ENCODE peak calls at places on chromosomes 11 and 22, in ten cellular contexts. One of them, this sample, is unnamed.

GRCh38 chr11:99351620-99352019 is 330.9 kb downstream of the CNTN5 start:
- DNase-seq in Right ventricle myocardium superior: no peak
- DNase-seq in dermis blood vessel endothelial cell: no peak
- DNase-seq in heart right ventricle: no peak
- DNase-seq in NCI-H510A: no peak
- DNase-seq in cardiac muscle cell: no peak
- DNase-seq in left lung: no peak
- DNase-seq in stimulated activated CD8-positive, alpha-beta memory T cell treated with anti-CD3 and anti-CD28 coated beads, Interleukin-15, amount 100 ng/mL, for 1 hour: no peak
- DNase-seq in renal cortical epithelial cell: no peak
- DNase-seq in adipocyte: peak
- DNase-seq in this sample: no peak

GRCh38 chr11:10305262-10305963 is 540 bp downstream of the ADM start:
- DNase-seq in stimulated activated CD8-positive, alpha-beta memory T cell treated with anti-CD3 and anti-CD28 coated beads, Interleukin-15, amount 100 ng/mL, for 1 hour: no peak
- DNase-seq in adipocyte: no peak
- DNase-seq in left lung: peak
- DNase-seq in Right ventricle myocardium superior: peak
- DNase-seq in NCI-H510A: no peak
- DNase-seq in heart right ventricle: peak
- DNase-seq in renal cortical epithelial cell: no peak
- DNase-seq in dermis blood vessel endothelial cell: peak
- DNase-seq in cardiac muscle cell: peak
- DNase-seq in this sample: peak

GRCh38 chr11:13051257-13051656 is 42.1 kb downstream of the RASSF10 start:
- DNase-seq in cardiac muscle cell: no peak
- DNase-seq in NCI-H510A: no peak
- DNase-seq in adipocyte: no peak
- DNase-seq in left lung: no peak
- DNase-seq in Right ventricle myocardium superior: no peak
- DNase-seq in dermis blood vessel endothelial cell: no peak
- DNase-seq in stimulated activated CD8-positive, alpha-beta memory T cell treated with anti-CD3 and anti-CD28 coated beads, Interleukin-15, amount 100 ng/mL, for 1 hour: no peak
- DNase-seq in heart right ventricle: no peak
- DNase-seq in renal cortical epithelial cell: peak
- DNase-seq in this sample: no peak

GRCh38 chr11:15747671-15748070 is 608.7 kb downstream of the SOX6 start:
- DNase-seq in dermis blood vessel endothelial cell: no peak
- DNase-seq in left lung: no peak
- DNase-seq in stimulated activated CD8-positive, alpha-beta memory T cell treated with anti-CD3 and anti-CD28 coated beads, Interleukin-15, amount 100 ng/mL, for 1 hour: no peak
- DNase-seq in renal cortical epithelial cell: no peak
- DNase-seq in adipocyte: peak
- DNase-seq in cardiac muscle cell: no peak
- DNase-seq in heart right ventricle: no peak
- DNase-seq in Right ventricle myocardium superior: no peak
- DNase-seq in NCI-H510A: no peak
- DNase-seq in this sample: no peak

GRCh38 chr22:39610246-39610645 is 39.7 kb downstream of the CACNA1I start:
- DNase-seq in dermis blood vessel endothelial cell: no peak
- DNase-seq in left lung: no peak
- DNase-seq in stimulated activated CD8-positive, alpha-beta memory T cell treated with anti-CD3 and anti-CD28 coated beads, Interleukin-15, amount 100 ng/mL, for 1 hour: no peak
- DNase-seq in cardiac muscle cell: no peak
- DNase-seq in heart right ventricle: no peak
- DNase-seq in NCI-H510A: no peak
- DNase-seq in renal cortical epithelial cell: no peak
- DNase-seq in Right ventricle myocardium superior: no peak
- DNase-seq in adipocyte: no peak
- DNase-seq in this sample: no peak

GRCh38 chr11:76625787-76626186 is 44.8 kb downstream of the LRRC32 start:
- DNase-seq in NCI-H510A: no peak
- DNase-seq in dermis blood vessel endothelial cell: no peak
- DNase-seq in heart right ventricle: no peak
- DNase-seq in left lung: no peak
- DNase-seq in adipocyte: no peak
- DNase-seq in stimulated activated CD8-positive, alpha-beta memory T cell treated with anti-CD3 and anti-CD28 coated beads, Interleukin-15, amount 100 ng/mL, for 1 hour: no peak
- DNase-seq in cardiac muscle cell: no peak
- DNase-seq in renal cortical epithelial cell: no peak
- DNase-seq in Right ventricle myocardium superior: no peak
- DNase-seq in this sample: no peak

GRCh38 chr11:115364892-115365291 is 139.3 kb downstream of the CADM1 start:
- DNase-seq in cardiac muscle cell: no peak
- DNase-seq in NCI-H510A: no peak
- DNase-seq in renal cortical epithelial cell: peak
- DNase-seq in adipocyte: no peak
- DNase-seq in Right ventricle myocardium superior: no peak
- DNase-seq in dermis blood vessel endothelial cell: no peak
- DNase-seq in left lung: no peak
- DNase-seq in stimulated activated CD8-positive, alpha-beta memory T cell treated with anti-CD3 and anti-CD28 coated beads, Interleukin-15, amount 100 ng/mL, for 1 hour: no peak
- DNase-seq in heart right ventricle: no peak
- DNase-seq in this sample: no peak

GRCh38 chr11:94793002-94793401 is 24.8 kb downstream of the AMOTL1 start:
- DNase-seq in stimulated activated CD8-positive, alpha-beta memory T cell treated with anti-CD3 and anti-CD28 coated beads, Interleukin-15, amount 100 ng/mL, for 1 hour: no peak
- DNase-seq in left lung: no peak
- DNase-seq in dermis blood vessel endothelial cell: no peak
- DNase-seq in cardiac muscle cell: no peak
- DNase-seq in adipocyte: no peak
- DNase-seq in heart right ventricle: no peak
- DNase-seq in renal cortical epithelial cell: no peak
- DNase-seq in NCI-H510A: no peak
- DNase-seq in Right ventricle myocardium superior: no peak
- DNase-seq in this sample: no peak

GRCh38 chr11:112605093-112605666 is 344.5 kb upstream of the PLET1 start:
- DNase-seq in cardiac muscle cell: no peak
- DNase-seq in heart right ventricle: no peak
- DNase-seq in dermis blood vessel endothelial cell: no peak
- DNase-seq in adipocyte: no peak
- DNase-seq in stimulated activated CD8-positive, alpha-beta memory T cell treated with anti-CD3 and anti-CD28 coated beads, Interleukin-15, amount 100 ng/mL, for 1 hour: no peak
- DNase-seq in left lung: no peak
- DNase-seq in renal cortical epithelial cell: no peak
- DNase-seq in NCI-H510A: no peak
- DNase-seq in Right ventricle myocardium superior: no peak
- DNase-seq in this sample: no peak

GRCh38 chr11:134452026-134452848 is 40.2 kb upstream of the B3GAT1 start:
- DNase-seq in renal cortical epithelial cell: no peak
- DNase-seq in adipocyte: no peak
- DNase-seq in cardiac muscle cell: no peak
- DNase-seq in NCI-H510A: no peak
- DNase-seq in stimulated activated CD8-positive, alpha-beta memory T cell treated with anti-CD3 and anti-CD28 coated beads, Interleukin-15, amount 100 ng/mL, for 1 hour: no peak
- DNase-seq in heart right ventricle: no peak
- DNase-seq in Right ventricle myocardium superior: no peak
- DNase-seq in left lung: no peak
- DNase-seq in dermis blood vessel endothelial cell: no peak
- DNase-seq in this sample: no peak

GRCh38 chr11:124756753-124757227 is 4.7 kb upstream of the VSIG2 start:
- DNase-seq in dermis blood vessel endothelial cell: no peak
- DNase-seq in stimulated activated CD8-positive, alpha-beta memory T cell treated with anti-CD3 and anti-CD28 coated beads, Interleukin-15, amount 100 ng/mL, for 1 hour: no peak
- DNase-seq in NCI-H510A: no peak
- DNase-seq in left lung: no peak
- DNase-seq in cardiac muscle cell: no peak
- DNase-seq in heart right ventricle: no peak
- DNase-seq in renal cortical epithelial cell: no peak
- DNase-seq in Right ventricle myocardium superior: no peak
- DNase-seq in adipocyte: no peak
- DNase-seq in this sample: no peak

GRCh38 chr22:48277868-48278581 is 1515.6 kb downstream of the TBC1D22A start:
- DNase-seq in NCI-H510A: no peak
- DNase-seq in renal cortical epithelial cell: no peak
- DNase-seq in left lung: no peak
- DNase-seq in dermis blood vessel endothelial cell: no peak
- DNase-seq in stimulated activated CD8-positive, alpha-beta memory T cell treated with anti-CD3 and anti-CD28 coated beads, Interleukin-15, amount 100 ng/mL, for 1 hour: no peak
- DNase-seq in heart right ventricle: no peak
- DNase-seq in cardiac muscle cell: no peak
- DNase-seq in adipocyte: no peak
- DNase-seq in Right ventricle myocardium superior: no peak
- DNase-seq in this sample: no peak

GRCh38 chr11:126601550-126602215 is 246.2 kb downstream of the ST3GAL4 start:
- DNase-seq in heart right ventricle: no peak
- DNase-seq in NCI-H510A: no peak
- DNase-seq in dermis blood vessel endothelial cell: no peak
- DNase-seq in adipocyte: no peak
- DNase-seq in left lung: no peak
- DNase-seq in stimulated activated CD8-positive, alpha-beta memory T cell treated with anti-CD3 and anti-CD28 coated beads, Interleukin-15, amount 100 ng/mL, for 1 hour: no peak
- DNase-seq in cardiac muscle cell: no peak
- DNase-seq in Right ventricle myocardium superior: no peak
- DNase-seq in renal cortical epithelial cell: no peak
- DNase-seq in this sample: no peak

GRCh38 chr11:2194877-2195755 is 23.5 kb upstream of the TH start:
- DNase-seq in renal cortical epithelial cell: no peak
- DNase-seq in heart right ventricle: peak
- DNase-seq in adipocyte: peak
- DNase-seq in Right ventricle myocardium superior: peak
- DNase-seq in NCI-H510A: no peak
- DNase-seq in cardiac muscle cell: peak
- DNase-seq in dermis blood vessel endothelial cell: peak
- DNase-seq in left lung: no peak
- DNase-seq in stimulated activated CD8-positive, alpha-beta memory T cell treated with anti-CD3 and anti-CD28 coated beads, Interleukin-15, amount 100 ng/mL, for 1 hour: peak
- DNase-seq in this sample: peak

GRCh38 chr11:1226981-1227550 is 4.2 kb downstream of the MUC5B start:
- DNase-seq in Right ventricle myocardium superior: peak
- DNase-seq in stimulated activated CD8-positive, alpha-beta memory T cell treated with anti-CD3 and anti-CD28 coated beads, Interleukin-15, amount 100 ng/mL, for 1 hour: no peak
- DNase-seq in adipocyte: no peak
- DNase-seq in dermis blood vessel endothelial cell: peak
- DNase-seq in left lung: no peak
- DNase-seq in NCI-H510A: no peak
- DNase-seq in heart right ventricle: peak
- DNase-seq in renal cortical epithelial cell: no peak
- DNase-seq in cardiac muscle cell: no peak
- DNase-seq in this sample: peak

GRCh38 chr22:44920183-44920582 is 89.6 kb downstream of the PHF21B start:
- DNase-seq in stimulated activated CD8-positive, alpha-beta memory T cell treated with anti-CD3 and anti-CD28 coated beads, Interleukin-15, amount 100 ng/mL, for 1 hour: no peak
- DNase-seq in adipocyte: no peak
- DNase-seq in heart right ventricle: no peak
- DNase-seq in NCI-H510A: no peak
- DNase-seq in left lung: peak
- DNase-seq in Right ventricle myocardium superior: peak
- DNase-seq in renal cortical epithelial cell: no peak
- DNase-seq in dermis blood vessel endothelial cell: no peak
- DNase-seq in cardiac muscle cell: no peak
- DNase-seq in this sample: no peak

GRCh38 chr22:22380098-22381030 is 128.2 kb downstream of the ZNF280B start:
- DNase-seq in adipocyte: no peak
- DNase-seq in dermis blood vessel endothelial cell: no peak
- DNase-seq in stimulated activated CD8-positive, alpha-beta memory T cell treated with anti-CD3 and anti-CD28 coated beads, Interleukin-15, amount 100 ng/mL, for 1 hour: no peak
- DNase-seq in Right ventricle myocardium superior: no peak
- DNase-seq in heart right ventricle: no peak
- DNase-seq in NCI-H510A: no peak
- DNase-seq in left lung: no peak
- DNase-seq in cardiac muscle cell: no peak
- DNase-seq in renal cortical epithelial cell: no peak
- DNase-seq in this sample: no peak

GRCh38 chr22:32926600-32926999 is 125.1 kb downstream of the TIMP3 start:
- DNase-seq in stimulated activated CD8-positive, alpha-beta memory T cell treated with anti-CD3 and anti-CD28 coated beads, Interleukin-15, amount 100 ng/mL, for 1 hour: no peak
- DNase-seq in Right ventricle myocardium superior: no peak
- DNase-seq in left lung: no peak
- DNase-seq in dermis blood vessel endothelial cell: peak
- DNase-seq in cardiac muscle cell: peak
- DNase-seq in NCI-H510A: no peak
- DNase-seq in adipocyte: peak
- DNase-seq in renal cortical epithelial cell: peak
- DNase-seq in heart right ventricle: no peak
- DNase-seq in this sample: peak

GRCh38 chr11:133595998-133596590 is 63.8 kb upstream of the OPCML start:
- DNase-seq in left lung: no peak
- DNase-seq in heart right ventricle: no peak
- DNase-seq in renal cortical epithelial cell: no peak
- DNase-seq in cardiac muscle cell: no peak
- DNase-seq in adipocyte: no peak
- DNase-seq in Right ventricle myocardium superior: no peak
- DNase-seq in dermis blood vessel endothelial cell: no peak
- DNase-seq in stimulated activated CD8-positive, alpha-beta memory T cell treated with anti-CD3 and anti-CD28 coated beads, Interleukin-15, amount 100 ng/mL, for 1 hour: no peak
- DNase-seq in NCI-H510A: no peak
- DNase-seq in this sample: no peak

GRCh38 chr11:105244157-105244820 is 104.7 kb upstream of the CARD18 start:
- DNase-seq in left lung: no peak
- DNase-seq in renal cortical epithelial cell: peak
- DNase-seq in Right ventricle myocardium superior: no peak
- DNase-seq in cardiac muscle cell: peak
- DNase-seq in NCI-H510A: no peak
- DNase-seq in heart right ventricle: no peak
- DNase-seq in dermis blood vessel endothelial cell: peak
- DNase-seq in adipocyte: peak
- DNase-seq in stimulated activated CD8-positive, alpha-beta memory T cell treated with anti-CD3 and anti-CD28 coated beads, Interleukin-15, amount 100 ng/mL, for 1 hour: no peak
- DNase-seq in this sample: no peak

GRCh38 chr11:72777755-72778278 is 16.0 kb downstream of the STARD10 start:
- DNase-seq in stimulated activated CD8-positive, alpha-beta memory T cell treated with anti-CD3 and anti-CD28 coated beads, Interleukin-15, amount 100 ng/mL, for 1 hour: no peak
- DNase-seq in NCI-H510A: peak
- DNase-seq in adipocyte: no peak
- DNase-seq in dermis blood vessel endothelial cell: no peak
- DNase-seq in Right ventricle myocardium superior: no peak
- DNase-seq in left lung: no peak
- DNase-seq in cardiac muscle cell: no peak
- DNase-seq in heart right ventricle: no peak
- DNase-seq in renal cortical epithelial cell: no peak
- DNase-seq in this sample: peak

GRCh38 chr11:3157381-3158130 is 7.6 kb downstream of the OSBPL5 start:
- DNase-seq in cardiac muscle cell: no peak
- DNase-seq in heart right ventricle: peak
- DNase-seq in stimulated activated CD8-positive, alpha-beta memory T cell treated with anti-CD3 and anti-CD28 coated beads, Interleukin-15, amount 100 ng/mL, for 1 hour: no peak
- DNase-seq in renal cortical epithelial cell: peak
- DNase-seq in adipocyte: no peak
- DNase-seq in dermis blood vessel endothelial cell: no peak
- DNase-seq in Right ventricle myocardium superior: peak
- DNase-seq in left lung: no peak
- DNase-seq in NCI-H510A: no peak
- DNase-seq in this sample: no peak

GRCh38 chr11:79441159-79441875 is 487 bp upstream of the TENM4 start:
- DNase-seq in renal cortical epithelial cell: no peak
- DNase-seq in dermis blood vessel endothelial cell: no peak
- DNase-seq in heart right ventricle: no peak
- DNase-seq in cardiac muscle cell: no peak
- DNase-seq in stimulated activated CD8-positive, alpha-beta memory T cell treated with anti-CD3 and anti-CD28 coated beads, Interleukin-15, amount 100 ng/mL, for 1 hour: no peak
- DNase-seq in adipocyte: no peak
- DNase-seq in left lung: no peak
- DNase-seq in NCI-H510A: no peak
- DNase-seq in Right ventricle myocardium superior: no peak
- DNase-seq in this sample: no peak

GRCh38 chr11:113395782-113396336 is 8.3 kb downstream of the ANKK1 start:
- DNase-seq in Right ventricle myocardium superior: no peak
- DNase-seq in heart right ventricle: no peak
- DNase-seq in adipocyte: no peak
- DNase-seq in stimulated activated CD8-positive, alpha-beta memory T cell treated with anti-CD3 and anti-CD28 coated beads, Interleukin-15, amount 100 ng/mL, for 1 hour: no peak
- DNase-seq in renal cortical epithelial cell: no peak
- DNase-seq in NCI-H510A: no peak
- DNase-seq in dermis blood vessel endothelial cell: no peak
- DNase-seq in left lung: no peak
- DNase-seq in cardiac muscle cell: no peak
- DNase-seq in this sample: no peak

GRCh38 chr11:11370263-11371060 is 17.4 kb upstream of the CSNK2A3 start:
- DNase-seq in Right ventricle myocardium superior: no peak
- DNase-seq in dermis blood vessel endothelial cell: no peak
- DNase-seq in heart right ventricle: no peak
- DNase-seq in NCI-H510A: no peak
- DNase-seq in left lung: no peak
- DNase-seq in stimulated activated CD8-positive, alpha-beta memory T cell treated with anti-CD3 and anti-CD28 coated beads, Interleukin-15, amount 100 ng/mL, for 1 hour: no peak
- DNase-seq in cardiac muscle cell: no peak
- DNase-seq in adipocyte: no peak
- DNase-seq in renal cortical epithelial cell: no peak
- DNase-seq in this sample: no peak